ENCODE peak calls at places on chromosomes 4 and X, in ten cellular contexts. One of them, this sample, is unnamed.

GRCh38 chrX:63428348-63428747 is 77.2 kb upstream of the SPIN4 start:
- DNase-seq in HFF-Myc: no peak
- DNase-seq in pancreas: no peak
- DNase-seq in choroid plexus epithelial cell: no peak
- DNase-seq in BE2C: no peak
- DNase-seq in cardiac fibroblast: peak; percentile 43
- DNase-seq in NB4: no peak
- DNase-seq in CD8-positive, alpha-beta T cell: no peak
- DNase-seq in colonic mucosa: no peak
- DNase-seq in tibial nerve: no peak
- DNase-seq in this sample: no peak

GRCh38 chrX:113384628-113385027 is 544.0 kb upstream of the AMOT start:
- DNase-seq in tibial nerve: peak; percentile 53
- DNase-seq in choroid plexus epithelial cell: peak; percentile 25
- DNase-seq in CD8-positive, alpha-beta T cell: no peak
- DNase-seq in pancreas: no peak
- DNase-seq in HFF-Myc: peak; percentile 3
- DNase-seq in NB4: no peak
- DNase-seq in BE2C: no peak
- DNase-seq in cardiac fibroblast: peak; percentile 82
- DNase-seq in colonic mucosa: no peak
- DNase-seq in this sample: peak; percentile 76

GRCh38 chr4:185773419-185773818 is 38.6 kb downstream of the SORBS2 start:
- DNase-seq in CD8-positive, alpha-beta T cell: no peak
- DNase-seq in colonic mucosa: no peak
- DNase-seq in NB4: no peak
- DNase-seq in tibial nerve: no peak
- DNase-seq in HFF-Myc: no peak
- DNase-seq in pancreas: peak; percentile 81
- DNase-seq in BE2C: no peak
- DNase-seq in cardiac fibroblast: no peak
- DNase-seq in choroid plexus epithelial cell: no peak
- DNase-seq in this sample: no peak

GRCh38 chr4:68904786-68905185 is 46.8 kb downstream of the UGT2A3 start:
- DNase-seq in tibial nerve: no peak
- DNase-seq in CD8-positive, alpha-beta T cell: no peak
- DNase-seq in colonic mucosa: peak; percentile 46
- DNase-seq in HFF-Myc: no peak
- DNase-seq in BE2C: no peak
- DNase-seq in pancreas: peak; percentile 56
- DNase-seq in cardiac fibroblast: no peak
- DNase-seq in NB4: peak; percentile 27
- DNase-seq in choroid plexus epithelial cell: no peak
- DNase-seq in this sample: no peak

GRCh38 chrX:51148848-51149247 is 183.8 kb upstream of the NUDT10 start:
- DNase-seq in cardiac fibroblast: peak; percentile 1
- DNase-seq in tibial nerve: no peak
- DNase-seq in BE2C: no peak
- DNase-seq in colonic mucosa: no peak
- DNase-seq in pancreas: no peak
- DNase-seq in HFF-Myc: no peak
- DNase-seq in choroid plexus epithelial cell: no peak
- DNase-seq in CD8-positive, alpha-beta T cell: no peak
- DNase-seq in NB4: peak; percentile 2
- DNase-seq in this sample: no peak

GRCh38 chr4:25633541-25633940 is 22.1 kb upstream of the SLC34A2 start:
- DNase-seq in tibial nerve: no peak
- DNase-seq in cardiac fibroblast: no peak
- DNase-seq in choroid plexus epithelial cell: no peak
- DNase-seq in BE2C: no peak
- DNase-seq in HFF-Myc: no peak
- DNase-seq in pancreas: no peak
- DNase-seq in colonic mucosa: no peak
- DNase-seq in CD8-positive, alpha-beta T cell: no peak
- DNase-seq in NB4: no peak
- DNase-seq in this sample: no peak

GRCh38 chr4:75820676-75821075 is 81.6 kb downstream of the PPEF2 start:
- DNase-seq in colonic mucosa: no peak
- DNase-seq in tibial nerve: no peak
- DNase-seq in HFF-Myc: no peak
- DNase-seq in NB4: no peak
- DNase-seq in pancreas: no peak
- DNase-seq in BE2C: no peak
- DNase-seq in cardiac fibroblast: no peak
- DNase-seq in CD8-positive, alpha-beta T cell: no peak
- DNase-seq in choroid plexus epithelial cell: no peak
- DNase-seq in this sample: no peak

GRCh38 chr4:98530572-98530971 is 127.8 kb downstream of the TSPAN5 start:
- DNase-seq in pancreas: no peak
- DNase-seq in CD8-positive, alpha-beta T cell: no peak
- DNase-seq in BE2C: no peak
- DNase-seq in cardiac fibroblast: no peak
- DNase-seq in NB4: no peak
- DNase-seq in colonic mucosa: no peak
- DNase-seq in HFF-Myc: no peak
- DNase-seq in tibial nerve: no peak
- DNase-seq in choroid plexus epithelial cell: peak; percentile 20
- DNase-seq in this sample: no peak

GRCh38 chrX:21728276-21728968 is 29.5 kb downstream of the SMPX start:
- DNase-seq in cardiac fibroblast: no peak
- DNase-seq in NB4: no peak
- DNase-seq in tibial nerve: no peak
- DNase-seq in BE2C: no peak
- DNase-seq in colonic mucosa: no peak
- DNase-seq in pancreas: no peak
- DNase-seq in HFF-Myc: no peak
- DNase-seq in choroid plexus epithelial cell: no peak
- DNase-seq in CD8-positive, alpha-beta T cell: no peak
- DNase-seq in this sample: no peak

GRCh38 chrX:21725916-21726315 is 32.0 kb downstream of the SMPX start:
- DNase-seq in colonic mucosa: no peak
- DNase-seq in choroid plexus epithelial cell: no peak
- DNase-seq in pancreas: no peak
- DNase-seq in HFF-Myc: no peak
- DNase-seq in tibial nerve: no peak
- DNase-seq in NB4: no peak
- DNase-seq in CD8-positive, alpha-beta T cell: no peak
- DNase-seq in cardiac fibroblast: no peak
- DNase-seq in BE2C: no peak
- DNase-seq in this sample: no peak

GRCh38 chrX:21723097-21723496 is 34.8 kb downstream of the SMPX start:
- DNase-seq in cardiac fibroblast: peak; percentile 25
- DNase-seq in choroid plexus epithelial cell: no peak
- DNase-seq in colonic mucosa: no peak
- DNase-seq in BE2C: no peak
- DNase-seq in NB4: peak; percentile 7
- DNase-seq in pancreas: no peak
- DNase-seq in CD8-positive, alpha-beta T cell: no peak
- DNase-seq in HFF-Myc: no peak
- DNase-seq in tibial nerve: no peak
- DNase-seq in this sample: no peak

GRCh38 chrX:21723814-21724213 is 34.1 kb downstream of the SMPX start:
- DNase-seq in pancreas: no peak
- DNase-seq in choroid plexus epithelial cell: no peak
- DNase-seq in colonic mucosa: no peak
- DNase-seq in BE2C: peak; percentile 76
- DNase-seq in tibial nerve: no peak
- DNase-seq in CD8-positive, alpha-beta T cell: no peak
- DNase-seq in cardiac fibroblast: no peak
- DNase-seq in HFF-Myc: no peak
- DNase-seq in NB4: no peak
- DNase-seq in this sample: no peak

DNA sequence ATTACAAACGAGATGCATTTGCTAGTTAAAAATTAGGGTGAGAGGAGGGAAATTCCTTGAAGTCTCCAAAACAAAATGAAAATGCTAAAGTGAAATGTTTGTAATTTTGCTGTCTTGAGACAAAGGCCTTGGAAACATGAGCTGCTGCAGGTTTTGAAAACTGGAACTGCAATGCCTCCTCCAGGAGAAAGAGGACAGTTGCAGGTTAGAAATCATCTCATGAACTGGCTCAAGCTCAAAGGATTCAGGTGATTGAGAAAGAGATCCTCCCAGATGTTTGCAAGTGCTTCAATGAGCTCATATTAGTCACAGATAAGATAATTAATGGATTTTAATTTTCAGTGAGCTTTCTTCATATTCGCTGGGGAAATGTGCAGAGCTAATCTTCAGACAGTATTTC is 32.4 kb downstream of the SMPX start:
- DNase-seq in NB4: peak; percentile 23
- DNase-seq in colonic mucosa: no peak
- DNase-seq in cardiac fibroblast: peak; percentile 63
- DNase-seq in tibial nerve: no peak
- DNase-seq in CD8-positive, alpha-beta T cell: no peak
- DNase-seq in BE2C: peak; percentile 21
- DNase-seq in pancreas: no peak
- DNase-seq in HFF-Myc: no peak
- DNase-seq in choroid plexus epithelial cell: peak; percentile 79
- DNase-seq in this sample: peak; percentile 33
- TF ChIP-seq CTCF in NB4: peak; percentile 17
- TF ChIP-seq CTCF in colonic mucosa: peak; percentile 15
- TF ChIP-seq CTCF in cardiac fibroblast: peak; percentile 42
- TF ChIP-seq CTCF in tibial nerve: peak; percentile 32
- TF ChIP-seq CTCF in CD8-positive, alpha-beta T cell: no peak
- TF ChIP-seq CTCF in BE2C: peak; percentile 80
- TF ChIP-seq CTCF in pancreas: no peak
- TF ChIP-seq CTCF in HFF-Myc: peak; percentile 40
- TF ChIP-seq CTCF in choroid plexus epithelial cell: peak; percentile 71
- TF ChIP-seq CTCF in this sample: peak; percentile 40

DNA sequence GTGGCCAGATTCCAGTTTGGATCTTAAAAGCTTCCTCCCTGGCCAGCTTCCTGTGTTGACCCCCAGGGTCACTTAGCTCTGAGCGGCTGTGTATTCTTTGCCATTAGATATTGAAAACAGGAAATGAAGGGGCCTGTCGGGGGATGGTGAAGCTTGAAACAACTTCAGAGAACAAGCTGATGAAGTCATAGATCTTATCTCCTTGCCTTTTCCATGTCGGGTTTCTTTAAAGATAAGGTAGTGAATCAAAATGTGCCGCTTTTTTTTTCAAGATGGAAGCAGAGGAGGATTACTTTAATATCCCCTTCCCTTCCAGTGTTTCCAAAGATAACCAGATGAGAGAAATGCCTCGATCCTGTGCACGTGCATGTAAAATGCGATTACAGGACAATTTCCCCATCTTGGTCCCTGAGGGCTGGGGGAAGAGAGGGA is 508.5 kb downstream of the MID1IP1 start:
- DNase-seq in cardiac fibroblast: peak; percentile 5
- DNase-seq in choroid plexus epithelial cell: peak; percentile 47
- DNase-seq in tibial nerve: peak; percentile 12
- DNase-seq in pancreas: no peak
- DNase-seq in NB4: peak; percentile 40
- DNase-seq in BE2C: peak; percentile 19
- DNase-seq in colonic mucosa: no peak
- DNase-seq in CD8-positive, alpha-beta T cell: no peak
- DNase-seq in HFF-Myc: peak; percentile 2
- DNase-seq in this sample: peak; percentile 7
- H3K4me3 ChIP-seq in cardiac fibroblast: no peak overlapping the region
- H3K4me3 ChIP-seq in choroid plexus epithelial cell: no peak overlapping the region
- H3K4me3 ChIP-seq in tibial nerve: no peak overlapping the region
- H3K4me3 ChIP-seq in pancreas: no peak overlapping the region
- H3K4me3 ChIP-seq in NB4: no peak overlapping the region
- H3K4me3 ChIP-seq in BE2C: no peak overlapping the region
- H3K4me3 ChIP-seq in colonic mucosa: no peak overlapping the region
- H3K4me3 ChIP-seq in CD8-positive, alpha-beta T cell: no peak overlapping the region
- H3K4me3 ChIP-seq in HFF-Myc: no peak overlapping the region
- H3K4me3 ChIP-seq in this sample: no peak overlapping the region

DNA sequence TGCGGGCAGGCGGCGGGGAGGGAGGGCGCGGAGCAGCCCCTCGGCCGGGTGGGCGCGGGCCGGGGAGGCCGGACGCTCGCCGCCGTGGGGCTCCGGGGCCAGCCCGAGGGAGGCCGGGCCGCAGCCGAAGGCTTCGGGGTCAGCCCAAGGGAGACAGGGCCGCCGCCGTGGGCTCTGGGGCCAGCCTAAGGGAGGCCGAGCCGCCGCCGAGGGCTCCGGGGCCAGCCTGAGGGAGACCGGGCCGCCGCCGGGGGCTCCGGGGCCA is 251 bp downstream of the KIAA0232 start:
- DNase-seq in BE2C: no peak
- DNase-seq in CD8-positive, alpha-beta T cell: no peak
- DNase-seq in pancreas: no peak
- DNase-seq in choroid plexus epithelial cell: no peak
- DNase-seq in cardiac fibroblast: no peak
- DNase-seq in colonic mucosa: no peak
- DNase-seq in NB4: no peak
- DNase-seq in HFF-Myc: no peak
- DNase-seq in tibial nerve: no peak
- DNase-seq in this sample: no peak
- TF ChIP-seq CTCF in BE2C: no peak
- TF ChIP-seq CTCF in CD8-positive, alpha-beta T cell: no peak
- TF ChIP-seq CTCF in pancreas: no peak
- TF ChIP-seq CTCF in choroid plexus epithelial cell: no peak
- TF ChIP-seq CTCF in cardiac fibroblast: no peak
- TF ChIP-seq CTCF in colonic mucosa: no peak
- TF ChIP-seq CTCF in NB4: no peak
- TF ChIP-seq CTCF in HFF-Myc: no peak
- TF ChIP-seq CTCF in tibial nerve: no peak
- TF ChIP-seq CTCF in this sample: no peak

GRCh38 chrX:2958199-2958598 is 29.1 kb upstream of the ARSD start:
- DNase-seq in pancreas: no peak
- DNase-seq in NB4: no peak
- DNase-seq in tibial nerve: no peak
- DNase-seq in HFF-Myc: no peak
- DNase-seq in cardiac fibroblast: no peak
- DNase-seq in colonic mucosa: no peak
- DNase-seq in CD8-positive, alpha-beta T cell: no peak
- DNase-seq in choroid plexus epithelial cell: no peak
- DNase-seq in BE2C: no peak
- DNase-seq in this sample: no peak

GRCh38 chrX:2967012-2967411 is 37.9 kb upstream of the ARSD start:
- DNase-seq in cardiac fibroblast: no peak
- DNase-seq in pancreas: no peak
- DNase-seq in CD8-positive, alpha-beta T cell: no peak
- DNase-seq in HFF-Myc: no peak
- DNase-seq in BE2C: no peak
- DNase-seq in colonic mucosa: no peak
- DNase-seq in NB4: no peak
- DNase-seq in tibial nerve: no peak
- DNase-seq in choroid plexus epithelial cell: no peak
- DNase-seq in this sample: no peak

GRCh38 chrX:2965965-2966364 is 36.8 kb upstream of the ARSD start:
- DNase-seq in NB4: peak; percentile 21
- DNase-seq in HFF-Myc: no peak
- DNase-seq in CD8-positive, alpha-beta T cell: no peak
- DNase-seq in cardiac fibroblast: no peak
- DNase-seq in BE2C: no peak
- DNase-seq in tibial nerve: no peak
- DNase-seq in pancreas: no peak
- DNase-seq in colonic mucosa: peak; percentile 35
- DNase-seq in choroid plexus epithelial cell: no peak
- DNase-seq in this sample: no peak

GRCh38 chrX:2960861-2961515 is 31.8 kb upstream of the ARSD start:
- DNase-seq in HFF-Myc: no peak
- DNase-seq in CD8-positive, alpha-beta T cell: no peak
- DNase-seq in cardiac fibroblast: no peak
- DNase-seq in pancreas: no peak
- DNase-seq in NB4: no peak
- DNase-seq in tibial nerve: no peak
- DNase-seq in choroid plexus epithelial cell: no peak
- DNase-seq in colonic mucosa: no peak
- DNase-seq in BE2C: no peak
- DNase-seq in this sample: no peak

DNA sequence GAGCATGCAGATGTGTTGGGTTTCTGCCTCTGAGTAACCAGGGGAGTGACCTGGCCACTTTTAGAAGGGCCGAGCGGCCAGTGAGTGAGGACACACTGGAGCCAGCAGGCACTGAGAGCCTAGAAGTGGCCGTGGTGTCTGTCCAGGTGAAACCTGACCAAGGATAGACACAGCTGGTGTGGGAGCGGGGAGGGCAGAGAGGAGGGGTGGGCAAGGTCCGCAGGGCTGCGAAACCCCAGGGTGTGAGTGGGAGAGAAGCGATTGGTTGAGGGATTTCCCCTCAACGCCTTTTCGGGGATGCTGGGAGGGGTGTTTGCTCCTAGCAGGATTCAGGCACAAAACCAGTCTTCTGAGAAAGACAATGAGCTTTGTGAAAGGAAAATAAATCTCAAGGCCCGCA is 33.2 kb upstream of the ARSD start:
- DNase-seq in cardiac fibroblast: no peak
- DNase-seq in pancreas: peak; percentile 16
- DNase-seq in BE2C: no peak
- DNase-seq in NB4: no peak
- DNase-seq in CD8-positive, alpha-beta T cell: no peak
- DNase-seq in choroid plexus epithelial cell: no peak
- DNase-seq in HFF-Myc: no peak
- DNase-seq in tibial nerve: no peak
- DNase-seq in colonic mucosa: peak; percentile 46
- DNase-seq in this sample: no peak
- H3K4me3 ChIP-seq in cardiac fibroblast: no peak overlapping the region
- H3K4me3 ChIP-seq in pancreas: no peak overlapping the region
- H3K4me3 ChIP-seq in BE2C: no peak overlapping the region
- H3K4me3 ChIP-seq in NB4: no peak overlapping the region
- H3K4me3 ChIP-seq in CD8-positive, alpha-beta T cell: no peak overlapping the region
- H3K4me3 ChIP-seq in choroid plexus epithelial cell: no peak overlapping the region
- H3K4me3 ChIP-seq in HFF-Myc: no peak overlapping the region
- H3K4me3 ChIP-seq in tibial nerve: no peak overlapping the region
- H3K4me3 ChIP-seq in colonic mucosa: no peak overlapping the region
- H3K4me3 ChIP-seq in this sample: no peak overlapping the region

This sample was measured in astrocyte of the spinal cord.